ENCODE peak calls at places on chromosomes 3 and 15, in four cellular contexts. One of them, this sample, is unnamed.

GRCh38 chr3:102224171-102224570 is 210.6 kb upstream of the ZPLD1 start:
- DNase-seq in GM13977: peak; percentile 30
- DNase-seq in WERI-Rb-1: peak; percentile 20
- DNase-seq in fibroblast of lung: peak; percentile 41
- DNase-seq in this sample: peak; percentile 14

GRCh38 chr3:115359507-115359906 is 212.4 kb upstream of the ZBTB20 start:
- DNase-seq in WERI-Rb-1: no peak
- DNase-seq in GM13977: peak; percentile 5
- DNase-seq in fibroblast of lung: peak; percentile 9
- DNase-seq in this sample: no peak

GRCh38 chr3:107599755-107600122 is 77.0 kb downstream of the BBX start:
- DNase-seq in fibroblast of lung: peak; percentile 10
- DNase-seq in WERI-Rb-1: no peak
- DNase-seq in GM13977: no peak
- DNase-seq in this sample: no peak

GRCh38 chr3:106251160-106251892 is 382.5 kb upstream of the CBLB start:
- DNase-seq in fibroblast of lung: no peak
- DNase-seq in WERI-Rb-1: no peak
- DNase-seq in GM13977: no peak
- DNase-seq in this sample: no peak

GRCh38 chr3:13120246-13120927 is 47.2 kb upstream of the IQSEC1 start:
- DNase-seq in GM13977: no peak
- DNase-seq in fibroblast of lung: no peak
- DNase-seq in WERI-Rb-1: no peak
- DNase-seq in this sample: no peak

GRCh38 chr3:95460274-95460673 is 1354.1 kb upstream of the EPHA6 start:
- DNase-seq in WERI-Rb-1: no peak
- DNase-seq in GM13977: no peak
- DNase-seq in fibroblast of lung: no peak
- DNase-seq in this sample: no peak

GRCh38 chr3:64290161-64290560 is 64.9 kb upstream of the PRICKLE2 start:
- DNase-seq in WERI-Rb-1: no peak
- DNase-seq in fibroblast of lung: no peak
- DNase-seq in GM13977: no peak
- DNase-seq in this sample: no peak

GRCh38 chr3:185024966-185025365 is 127.9 kb downstream of the C3orf70 start:
- DNase-seq in GM13977: no peak
- DNase-seq in fibroblast of lung: no peak
- DNase-seq in WERI-Rb-1: no peak
- DNase-seq in this sample: no peak

GRCh38 chr3:52277972-52278509 is 408 bp downstream of the WDR82 start:
- DNase-seq in WERI-Rb-1: no peak
- DNase-seq in GM13977: peak; percentile 65
- DNase-seq in fibroblast of lung: peak; percentile 44
- DNase-seq in this sample: peak; percentile 43

GRCh38 chr3:42884324-42884723 is 8.6 kb upstream of the CYP8B1 start:
- DNase-seq in GM13977: no peak
- DNase-seq in WERI-Rb-1: no peak
- DNase-seq in fibroblast of lung: no peak
- DNase-seq in this sample: no peak

GRCh38 chr15:70569139-70569717 is 194.1 kb downstream of the UACA start:
- DNase-seq in fibroblast of lung: peak; percentile 66
- DNase-seq in WERI-Rb-1: peak; percentile 43
- DNase-seq in GM13977: no peak
- DNase-seq in this sample: peak; percentile 58

GRCh38 chr3:22306454-22306853 is 555.4 kb upstream of the ZNF385D start:
- DNase-seq in GM13977: no peak
- DNase-seq in WERI-Rb-1: no peak
- DNase-seq in fibroblast of lung: no peak
- DNase-seq in this sample: no peak

GRCh38 chr3:44845528-44846520 is 15.9 kb upstream of the TMEM42 start:
- DNase-seq in fibroblast of lung: peak; percentile 88
- DNase-seq in GM13977: no peak
- DNase-seq in WERI-Rb-1: no peak
- DNase-seq in this sample: no peak

GRCh38 chr15:29099131-29099880 is 170.3 kb downstream of the NSMCE3 start:
- DNase-seq in fibroblast of lung: no peak
- DNase-seq in GM13977: no peak
- DNase-seq in WERI-Rb-1: no peak
- DNase-seq in this sample: no peak

GRCh38 chr3:171525437-171525836 is 65.2 kb upstream of the TNIK start:
- DNase-seq in WERI-Rb-1: no peak
- DNase-seq in GM13977: no peak
- DNase-seq in fibroblast of lung: no peak
- DNase-seq in this sample: no peak

GRCh38 chr3:171526146-171526545 is 65.9 kb upstream of the TNIK start:
- DNase-seq in WERI-Rb-1: no peak
- DNase-seq in GM13977: no peak
- DNase-seq in fibroblast of lung: peak; percentile 69
- DNase-seq in this sample: no peak

GRCh38 chr3:171528102-171528501 is 67.9 kb upstream of the TNIK start:
- DNase-seq in WERI-Rb-1: no peak
- DNase-seq in fibroblast of lung: peak; percentile 11
- DNase-seq in GM13977: no peak
- DNase-seq in this sample: no peak

GRCh38 chr3:171531716-171532115 is 71.5 kb upstream of the TNIK start:
- DNase-seq in GM13977: no peak
- DNase-seq in fibroblast of lung: no peak
- DNase-seq in WERI-Rb-1: no peak
- DNase-seq in this sample: no peak

DNA sequence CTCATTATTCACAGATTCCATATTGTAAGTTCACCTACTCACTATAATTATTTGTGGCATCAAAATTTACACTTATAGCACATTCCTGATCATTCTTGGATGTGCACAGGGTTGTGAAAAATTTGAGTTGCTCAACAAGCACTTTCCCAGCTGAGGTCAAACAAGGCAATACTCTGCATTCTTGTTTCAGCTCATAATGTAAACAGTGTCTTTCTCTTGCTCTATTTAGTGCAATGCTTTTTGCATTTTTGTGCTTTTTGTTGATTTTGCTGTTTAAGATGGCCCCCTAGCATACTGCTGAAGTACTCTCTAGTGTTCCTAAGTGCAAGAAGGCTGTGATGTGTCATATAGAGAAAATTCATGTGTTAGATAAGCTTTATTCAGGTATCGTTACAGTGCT is 66.7 kb upstream of the TNIK start:
- DNase-seq in fibroblast of lung: peak; percentile 80
- DNase-seq in GM13977: no peak
- DNase-seq in WERI-Rb-1: no peak
- DNase-seq in this sample: no peak
- TF ChIP-seq CTCF in fibroblast of lung: peak; percentile 19
- TF ChIP-seq CTCF in GM13977: no peak
- TF ChIP-seq CTCF in WERI-Rb-1: no peak
- TF ChIP-seq CTCF in this sample: no peak

GRCh38 chr3:9800529-9800928 is 7.6 kb downstream of the ARPC4 start:
- DNase-seq in WERI-Rb-1: no peak
- DNase-seq in fibroblast of lung: no peak
- DNase-seq in GM13977: no peak
- DNase-seq in this sample: no peak
- TF ChIP-seq CTCF in WERI-Rb-1: peak; percentile 47
- TF ChIP-seq CTCF in fibroblast of lung: no peak
- TF ChIP-seq CTCF in GM13977: peak; percentile 4
- TF ChIP-seq CTCF in this sample: peak; percentile 24

GRCh38 chr15:98647026-98647773 is 1.1 kb upstream of the IGF1R start:
- DNase-seq in WERI-Rb-1: peak; percentile 86
- DNase-seq in GM13977: peak; percentile 83
- DNase-seq in fibroblast of lung: peak; percentile 66
- DNase-seq in this sample: no peak
- TF ChIP-seq CTCF in WERI-Rb-1: peak; percentile 28
- TF ChIP-seq CTCF in GM13977: peak; percentile 69
- TF ChIP-seq CTCF in fibroblast of lung: peak; percentile 25
- TF ChIP-seq CTCF in this sample: peak; percentile 94

GRCh38 chr3:195889843-195890407 is 18.4 kb downstream of the TNK2 start:
- DNase-seq in WERI-Rb-1: no peak
- DNase-seq in fibroblast of lung: no peak
- DNase-seq in GM13977: no peak
- DNase-seq in this sample: no peak
- TF ChIP-seq CTCF in WERI-Rb-1: no peak
- TF ChIP-seq CTCF in fibroblast of lung: no peak
- TF ChIP-seq CTCF in GM13977: no peak
- TF ChIP-seq CTCF in this sample: no peak

GRCh38 chr3:142267269-142267668 is 41.9 kb upstream of the GK5 start:
- DNase-seq in fibroblast of lung: no peak
- DNase-seq in GM13977: no peak
- DNase-seq in WERI-Rb-1: no peak
- DNase-seq in this sample: no peak

GRCh38 chr3:142273501-142273900 is 48.1 kb upstream of the GK5 start:
- DNase-seq in fibroblast of lung: no peak
- DNase-seq in GM13977: no peak
- DNase-seq in WERI-Rb-1: peak; percentile 73
- DNase-seq in this sample: no peak

GRCh38 chr3:142272200-142272891 is 47.0 kb upstream of the GK5 start:
- DNase-seq in fibroblast of lung: peak; percentile 56
- DNase-seq in GM13977: no peak
- DNase-seq in WERI-Rb-1: no peak
- DNase-seq in this sample: no peak

GRCh38 chr3:142270407-142270806 is 45.0 kb upstream of the GK5 start:
- DNase-seq in WERI-Rb-1: no peak
- DNase-seq in fibroblast of lung: no peak
- DNase-seq in GM13977: no peak
- DNase-seq in this sample: no peak

GRCh38 chr3:142269777-142270176 is 44.4 kb upstream of the GK5 start:
- DNase-seq in WERI-Rb-1: no peak
- DNase-seq in GM13977: no peak
- DNase-seq in fibroblast of lung: peak; percentile 23
- DNase-seq in this sample: no peak
- TF ChIP-seq CTCF in WERI-Rb-1: no peak
- TF ChIP-seq CTCF in GM13977: no peak
- TF ChIP-seq CTCF in fibroblast of lung: no peak
- TF ChIP-seq CTCF in this sample: no peak

GRCh38 chr3:50155491-50155878 is 361 bp downstream of the SEMA3F start:
- DNase-seq in WERI-Rb-1: no peak
- DNase-seq in GM13977: no peak
- DNase-seq in fibroblast of lung: no peak
- DNase-seq in this sample: no peak

GRCh38 chr3:50153782-50154475 is 1.2 kb upstream of the SEMA3F start:
- DNase-seq in WERI-Rb-1: no peak
- DNase-seq in fibroblast of lung: no peak
- DNase-seq in GM13977: no peak
- DNase-seq in this sample: no peak

GRCh38 chr3:50154476-50154839 is 666 bp upstream of the SEMA3F start:
- DNase-seq in GM13977: peak; percentile 70
- DNase-seq in fibroblast of lung: no peak
- DNase-seq in WERI-Rb-1: peak; percentile 76
- DNase-seq in this sample: no peak

GRCh38 chr3:50155891-50156290 is 767 bp downstream of the SEMA3F start:
- DNase-seq in fibroblast of lung: peak; percentile 30
- DNase-seq in GM13977: no peak
- DNase-seq in WERI-Rb-1: no peak
- DNase-seq in this sample: no peak

DNA sequence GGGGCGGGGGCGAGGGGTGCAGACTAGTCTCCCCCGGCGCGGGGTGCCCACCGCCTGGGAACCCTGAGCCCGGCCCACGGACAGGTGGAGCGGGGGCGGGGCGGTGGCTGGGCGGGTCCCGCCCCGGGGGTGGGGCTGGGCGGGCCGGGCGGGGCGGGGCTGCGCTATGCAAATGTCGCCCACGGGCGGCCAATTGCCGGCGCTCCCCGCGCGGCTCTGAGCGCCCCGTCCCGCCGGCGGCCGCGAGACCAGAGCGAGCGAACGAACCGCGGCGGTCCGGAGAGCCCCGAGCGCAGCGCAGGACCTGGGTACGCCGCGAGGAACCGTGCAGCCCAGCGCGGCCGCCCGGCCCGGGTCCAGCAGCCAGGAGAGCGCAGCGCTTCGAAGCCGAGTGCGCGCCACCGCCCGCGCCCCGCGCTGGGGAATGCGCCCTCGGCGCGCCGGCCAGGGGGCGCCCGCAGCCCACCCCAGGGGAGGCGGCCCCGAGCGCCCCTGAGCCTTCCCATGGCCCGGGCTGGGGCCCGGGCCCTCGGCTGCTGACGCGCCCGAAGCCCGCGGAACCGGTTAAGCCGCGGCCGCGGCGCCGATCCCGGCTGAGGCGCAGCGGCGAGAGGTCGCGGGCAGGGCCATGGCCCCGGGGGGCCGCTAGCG is at the start of gene SEMA3F:
- DNase-seq in GM13977: peak; percentile 97
- DNase-seq in fibroblast of lung: peak; percentile 73
- DNase-seq in WERI-Rb-1: no peak
- DNase-seq in this sample: peak; percentile 79
- TF ChIP-seq CTCF in GM13977: no peak
- TF ChIP-seq CTCF in fibroblast of lung: no peak
- TF ChIP-seq CTCF in WERI-Rb-1: no peak
- TF ChIP-seq CTCF in this sample: peak; percentile 28

DNA sequence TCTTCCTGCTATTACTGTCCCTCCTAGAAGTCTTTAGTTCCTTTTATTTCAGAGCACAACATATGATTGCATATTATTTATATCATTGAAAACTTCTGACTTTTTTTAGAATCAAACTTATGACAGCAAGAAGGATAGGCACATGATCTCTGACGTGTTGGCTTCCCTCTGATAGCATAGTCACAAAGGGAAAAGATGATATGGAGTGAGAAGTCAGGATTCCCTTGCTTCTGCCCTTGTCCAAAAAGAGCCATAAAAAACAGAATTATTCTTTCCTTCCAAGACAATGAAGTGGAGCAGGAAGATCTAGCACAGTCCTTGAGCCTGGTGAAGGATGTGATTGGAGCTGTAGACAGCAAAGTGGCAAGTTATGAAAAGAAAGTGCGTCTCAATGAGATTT is 71.9 kb downstream of the KLHL25 start:
- DNase-seq in GM13977: no peak
- DNase-seq in fibroblast of lung: no peak
- DNase-seq in WERI-Rb-1: no peak
- DNase-seq in this sample: no peak
- TF ChIP-seq CTCF in GM13977: no peak
- TF ChIP-seq CTCF in fibroblast of lung: no peak
- TF ChIP-seq CTCF in WERI-Rb-1: no peak
- TF ChIP-seq CTCF in this sample: no peak

GRCh38 chr15:74799255-74799842 is 13.3 kb upstream of the LMAN1L start:
- DNase-seq in WERI-Rb-1: no peak
- DNase-seq in fibroblast of lung: no peak
- DNase-seq in GM13977: no peak
- DNase-seq in this sample: no peak
- TF ChIP-seq CTCF in WERI-Rb-1: no peak
- TF ChIP-seq CTCF in fibroblast of lung: no peak
- TF ChIP-seq CTCF in GM13977: peak; percentile 30
- TF ChIP-seq CTCF in this sample: no peak

This sample was measured in RWPE1.